ENCODE peak calls at places on chromosomes 2 and 18, in five cellular contexts. Z, S, U, H and V are unnamed samples.

GRCh38 chr2:188158337-188159100 is 133.2 kb upstream of the GULP1 start:
- DNase-seq in Z (no peak), S (no peak), U (peak; percentile 40), H (no peak), V (no peak)

GRCh38 chr2:180823546-180824141 is 156.8 kb upstream of the UBE2E3 start:
- DNase-seq in Z (no peak), S (no peak), U (peak; percentile 57), H (no peak), V (no peak)

GRCh38 chr18:80026363-80026762 is 7.9 kb upstream of the RBFA start:
- DNase-seq in Z (no peak), S (no peak), U (no peak), H (no peak), V (no peak)

GRCh38 chr2:235483313-235483712 is 10.5 kb upstream of the AGAP1 start:
- DNase-seq in Z (no peak), S (no peak), U (no peak), H (no peak), V (no peak)

GRCh38 chr2:28717339-28717758 is 34.3 kb upstream of the PPP1CB start:
- DNase-seq in Z (no peak), S (peak; percentile 84), U (peak; percentile 85), H (peak; percentile 67), V (peak; percentile 53)

GRCh38 chr18:28768791-28769768 is 592.1 kb upstream of the CDH2 start:
- DNase-seq in Z (no peak), S (no peak), U (peak; percentile 15), H (no peak), V (no peak)

GRCh38 chr2:58553937-58554336 is 312.8 kb upstream of the FANCL start:
- DNase-seq in Z (no peak), S (no peak), U (no peak), H (peak; percentile 7), V (no peak)

GRCh38 chr2:215712219-215712849 is 276.5 kb upstream of the FN1 start:
- DNase-seq in Z (no peak), S (no peak), U (no peak), H (no peak), V (no peak)

GRCh38 chr2:232142502-232142901 is 181.0 kb downstream of the DIS3L2 start:
- DNase-seq in Z (no peak), S (no peak), U (no peak), H (no peak), V (no peak)

GRCh38 chr2:107108556-107108955 is 222.6 kb upstream of the ST6GAL2 start:
- DNase-seq in Z (no peak), S (no peak), U (no peak), H (no peak), V (no peak)

GRCh38 chr18:57294547-57294946 is 57.8 kb upstream of the ST8SIA3 start:
- DNase-seq in Z (no peak), S (no peak), U (no peak), H (no peak), V (no peak)

GRCh38 chr2:25460261-25460905 is 118.7 kb upstream of the DNMT3A start:
- DNase-seq in Z (no peak), S (no peak), U (no peak), H (no peak), V (no peak)

GRCh38 chr2:159225025-159226016 is 61.2 kb downstream of the WDSUB1 start:
- DNase-seq in Z (no peak), S (no peak), U (no peak), H (no peak), V (no peak)

GRCh38 chr2:73386342-73386868 is 769 bp downstream of the ALMS1 start:
- DNase-seq in Z (no peak), S (no peak), U (no peak), H (no peak), V (no peak)

GRCh38 chr18:5972298-5972697 is 77.0 kb upstream of the TMEM200C start:
- DNase-seq in Z (no peak), S (no peak), U (no peak), H (no peak), V (no peak)

GRCh38 chr2:21175895-21176646 is 52.3 kb downstream of the TDRD15 start:
- DNase-seq in Z (peak; percentile 3), S (no peak), U (peak; percentile 18), H (no peak), V (peak; percentile 30)

GRCh38 chr2:133642831-133643230 is 74.6 kb upstream of the NCKAP5 start:
- DNase-seq in Z (no peak), S (no peak), U (peak; percentile 54), H (no peak), V (no peak)

GRCh38 chr2:233421091-233421816 is 67.0 kb downstream of the DGKD start:
- DNase-seq in Z (no peak), S (no peak), U (no peak), H (no peak), V (no peak)

GRCh38 chr2:160205511-160205910 is 5.4 kb upstream of the ITGB6 start:
- DNase-seq in Z (no peak), S (peak; percentile 98), U (peak; percentile 97), H (peak; percentile 99), V (peak; percentile 81)

GRCh38 chr2:239548491-239548890 is 147.7 kb upstream of the HDAC4 start:
- DNase-seq in Z (no peak), S (no peak), U (no peak), H (no peak), V (no peak)

GRCh38 chr2:51027968-51028367 is 4.0 kb downstream of the NRXN1 start:
- DNase-seq in Z (no peak), S (no peak), U (no peak), H (no peak), V (no peak)

GRCh38 chr2:70902067-70902442 is 33.6 kb upstream of the ATP6V1B1 start:
- DNase-seq in Z (no peak), S (peak; percentile 40), U (peak; percentile 18), H (no peak), V (no peak)

GRCh38 chr2:46747297-46747818 is 168.2 kb downstream of the MCFD2 start:
- DNase-seq in Z (no peak), S (no peak), U (peak; percentile 33), H (no peak), V (no peak)

GRCh38 chr2:195520671-195521155 is 136.3 kb upstream of the SLC39A10 start:
- DNase-seq in Z (no peak), S (peak; percentile 69), U (peak; percentile 99), H (no peak), V (peak; percentile 41)

GRCh38 chr2:55610954-55611743 is 6.3 kb downstream of the PPP4R3B start:
- DNase-seq in Z (no peak), S (no peak), U (no peak), H (no peak), V (no peak)

GRCh38 chr18:10893761-10894160 is 255.6 kb downstream of the PIEZO2 start:
- DNase-seq in Z (peak; percentile 58), S (no peak), U (no peak), H (no peak), V (no peak)
- H4K20me1 ChIP-seq in Z (no peaks in the 10 kb centered on the region), S (no peaks in the 10 kb centered on the region), U (no peaks in the 10 kb centered on the region), H (no peaks in the 10 kb centered on the region), V (no peaks in the 10 kb centered on the region)

GRCh38 chr2:149858214-149858613 is 270.6 kb upstream of the MMADHC start:
- DNase-seq in Z (no peak), S (no peak), U (peak; percentile 70), H (no peak), V (no peak)
- H3K27ac ChIP-seq in Z (no peak overlapping the region), S (no peak overlapping the region), U (peak overlapping the region; percentile 48), H (no peak overlapping the region), V (no peak overlapping the region)

GRCh38 chr18:51195086-51195601 is 2.3 kb downstream of the MEX3C start:
- DNase-seq in Z (peak; percentile 70), S (no peak), U (peak; percentile 49), H (no peak), V (no peak)
- H4K20me1 ChIP-seq in Z (peaks cover 17% of the 10 kb centered on the region), S (peaks cover 26% of the 10 kb centered on the region), U (peaks cover 52% of the 10 kb centered on the region), H (no peaks in the 10 kb centered on the region), V (peaks cover 52% of the 10 kb centered on the region)

GRCh38 chr18:54957987-54958386 is 1.3 kb downstream of the CCDC68 start:
- DNase-seq in Z (no peak), S (peak; percentile 38), U (peak; percentile 27), H (no peak), V (peak; percentile 28)
- H3K27ac ChIP-seq in Z (no peak overlapping the region), S (no peak overlapping the region), U (no peak overlapping the region), H (no peak overlapping the region), V (peak overlapping the region; percentile 70)

DNA sequence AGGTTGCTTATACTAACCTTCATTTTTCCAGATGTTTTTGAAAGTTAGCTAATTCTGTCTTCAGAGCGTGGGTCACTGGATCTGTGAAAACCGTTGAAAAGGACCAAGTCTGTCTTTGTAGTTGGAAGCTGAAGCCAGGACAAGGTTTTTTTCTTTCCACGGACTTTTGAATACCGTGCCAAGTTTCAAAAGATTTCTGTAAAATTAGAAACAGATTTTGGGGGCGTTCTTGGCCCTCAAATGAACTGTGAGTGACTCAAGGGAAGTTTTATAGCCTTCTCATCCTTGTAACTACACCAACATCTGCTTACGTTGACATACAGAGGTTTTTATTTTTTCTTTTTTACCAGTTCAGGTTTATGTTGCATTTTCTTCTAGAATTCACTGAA is at the start of gene FAP:
- DNase-seq in Z (no peak), S (no peak), U (peak; percentile 95), H (no peak), V (peak; percentile 58)
- H4K20me1 ChIP-seq in Z (no peaks in the 10 kb centered on the region), S (no peaks in the 10 kb centered on the region), U (no peaks in the 10 kb centered on the region), H (no peaks in the 10 kb centered on the region), V (no peaks in the 10 kb centered on the region)